ENCODE peak calls at places on chromosome 9, in eight cellular contexts. H is GM13976, D is astrocyte of the spinal cord, R is Peyer's patch, T is tibial artery, S is GM10248, G is GM13977, Q is neural crest cell. L is an unnamed sample.

GRCh38 chr9:135198889-135199288 is 111.4 kb downstream of the OLFM1 start:
- DNase-seq in H (no peak), D (no peak), R (no peak), T (no peak), S (no peak), G (no peak), Q (no peak), L (no peak)

GRCh38 chr9:93452710-93453046 is 703 bp downstream of the FAM120AOS start:
- DNase-seq in H (no peak), D (no peak), R (peak), T (no peak), S (no peak), G (no peak), Q (no peak), L (no peak)

GRCh38 chr9:74961496-74961895 is 8.8 kb upstream of the C9orf40 start:
- DNase-seq in H (no peak), D (no peak), R (no peak), T (no peak), S (no peak), G (no peak), Q (no peak), L (no peak)

GRCh38 chr9:132401791-132402190 is 4.8 kb downstream of the TTF1 start:
- DNase-seq in H (no peak), D (no peak), R (no peak), T (no peak), S (no peak), G (no peak), Q (no peak), L (no peak)

GRCh38 chr9:135326141-135326540 is 153.4 kb upstream of the PPP1R26 start:
- DNase-seq in H (peak), D (no peak), R (peak), T (no peak), S (no peak), G (no peak), Q (no peak), L (no peak)

GRCh38 chr9:18498947-18499585 is 25.1 kb downstream of the ADAMTSL1 start:
- DNase-seq in H (no peak), D (no peak), R (no peak), T (no peak), S (no peak), G (no peak), Q (no peak), L (no peak)

GRCh38 chr9:77927265-77927664 is 104.3 kb downstream of the GNAQ start:
- DNase-seq in H (no peak), D (peak), R (no peak), T (no peak), S (no peak), G (no peak), Q (no peak), L (no peak)

GRCh38 chr9:75699625-75700251 is 190.7 kb upstream of the PCSK5 start:
- DNase-seq in H (no peak), D (no peak), R (no peak), T (no peak), S (no peak), G (no peak), Q (no peak), L (no peak)

GRCh38 chr9:136170291-136170901 is 34.5 kb downstream of the LHX3 start:
- DNase-seq in H (peak), D (no peak), R (no peak), T (no peak), S (peak), G (peak), Q (peak), L (peak)

GRCh38 chr9:84169240-84169639 is 171.3 kb downstream of the SLC28A3 start:
- DNase-seq in H (no peak), D (peak), R (no peak), T (no peak), S (no peak), G (no peak), Q (no peak), L (no peak)

GRCh38 chr9:93591706-93592388 is 15.5 kb downstream of the PHF2 start:
- DNase-seq in H (peak), D (no peak), R (no peak), T (peak), S (no peak), G (no peak), Q (no peak), L (no peak)

GRCh38 chr9:7968642-7969041 is 169.1 kb upstream of the DMAC1 start:
- DNase-seq in H (no peak), D (no peak), R (no peak), T (no peak), S (no peak), G (no peak), Q (no peak), L (no peak)

GRCh38 chr9:138118601-138119071 is 241.1 kb downstream of the CACNA1B start:
- DNase-seq in H (no peak), D (no peak), R (peak), T (peak), S (no peak), G (no peak), Q (no peak), L (no peak)

GRCh38 chr9:8241201-8241600 is 441.6 kb upstream of the DMAC1 start:
- DNase-seq in H (no peak), D (no peak), R (no peak), T (no peak), S (no peak), G (no peak), Q (no peak), L (no peak)

GRCh38 chr9:19000133-19000532 is 32.9 kb downstream of the SAXO1 start:
- DNase-seq in H (no peak), D (no peak), R (no peak), T (no peak), S (no peak), G (no peak), Q (no peak), L (no peak)

GRCh38 chr9:135415586-135415985 is 64.0 kb upstream of the PPP1R26 start:
- DNase-seq in H (peak), D (no peak), R (no peak), T (peak), S (no peak), G (peak), Q (no peak), L (no peak)

GRCh38 chr9:71767421-71768321 is 642 bp downstream of the CEMIP2 start:
- DNase-seq in H (peak), D (no peak), R (peak), T (peak), S (no peak), G (no peak), Q (peak), L (no peak)

GRCh38 chr9:21060919-21061561 is 16.7 kb downstream of the IFNB1 start:
- DNase-seq in H (no peak), D (peak), R (no peak), T (no peak), S (no peak), G (no peak), Q (no peak), L (no peak)

GRCh38 chr9:21873540-21874221 is 71.2 kb downstream of the MTAP start:
- DNase-seq in H (no peak), D (peak), R (no peak), T (no peak), S (no peak), G (no peak), Q (no peak), L (no peak)

GRCh38 chr9:93947409-93948070 is 7.6 kb downstream of the BARX1 start:
- DNase-seq in H (no peak), D (no peak), R (no peak), T (no peak), S (no peak), G (no peak), Q (no peak), L (no peak)

GRCh38 chr9:137878146-137878941 is 762 bp downstream of the CACNA1B start:
- DNase-seq in H (peak), D (peak), R (peak), T (no peak), S (peak), G (peak), Q (peak), L (peak)

GRCh38 chr9:107142430-107142829 is 140.6 kb upstream of the RAD23B start:
- DNase-seq in H (no peak), D (no peak), R (no peak), T (no peak), S (no peak), G (no peak), Q (no peak), L (no peak)

GRCh38 chr9:129412814-129413536 is 207.9 kb downstream of the C9orf50 start:
- DNase-seq in H (peak), D (peak), R (no peak), T (peak), S (no peak), G (no peak), Q (no peak), L (no peak)

GRCh38 chr9:38057416-38058195 is 11.4 kb downstream of the SHB start:
- DNase-seq in H (no peak), D (no peak), R (no peak), T (no peak), S (no peak), G (no peak), Q (no peak), L (no peak)

GRCh38 chr9:110148384-110148783 is 59.6 kb downstream of the C9orf152 start:
- DNase-seq in H (peak), D (peak), R (no peak), T (no peak), S (peak), G (peak), Q (no peak), L (no peak)

GRCh38 chr9:78552802-78553201 is 255.9 kb downstream of the PSAT1 start:
- DNase-seq in H (no peak), D (no peak), R (no peak), T (no peak), S (no peak), G (no peak), Q (no peak), L (no peak)

GRCh38 chr9:26947736-26948135 is 694 bp upstream of the PLAA start:
- DNase-seq in H (no peak), D (no peak), R (no peak), T (no peak), S (no peak), G (no peak), Q (no peak), L (no peak)

GRCh38 chr9:71271602-71272001 is 150.2 kb upstream of the TRPM3 start:
- DNase-seq in H (no peak), D (no peak), R (no peak), T (no peak), S (no peak), G (no peak), Q (no peak), L (no peak)

GRCh38 chr9:33139421-33140228 is 27.5 kb downstream of the B4GALT1 start:
- DNase-seq in H (peak), D (peak), R (no peak), T (peak), S (no peak), G (no peak), Q (no peak), L (no peak)

GRCh38 chr9:21031091-21031817 is at the start of gene HACD4:
- DNase-seq in H (peak), D (peak), R (peak), T (peak), S (peak), G (peak), Q (peak), L (no peak)

GRCh38 chr9:694499-695154 is 146.9 kb upstream of the DMRT1 start:
- DNase-seq in H (no peak), D (peak), R (no peak), T (no peak), S (no peak), G (no peak), Q (no peak), L (no peak)

GRCh38 chr9:72937545-72937944 is 15.3 kb downstream of the ALDH1A1 start:
- DNase-seq in H (no peak), D (no peak), R (no peak), T (no peak), S (no peak), G (no peak), Q (no peak), L (no peak)

GRCh38 chr9:70382709-70383605 is 31.5 kb downstream of the KLF9 start:
- DNase-seq in H (no peak), D (no peak), R (no peak), T (no peak), S (no peak), G (no peak), Q (no peak), L (no peak)

GRCh38 chr9:75531588-75531987 is 358.9 kb upstream of the PCSK5 start:
- DNase-seq in H (no peak), D (no peak), R (no peak), T (no peak), S (no peak), G (no peak), Q (no peak), L (no peak)

GRCh38 chr9:35426627-35427026 is 63.3 kb upstream of the RUSC2 start:
- DNase-seq in H (no peak), D (no peak), R (no peak), T (no peak), S (no peak), G (no peak), Q (no peak), L (no peak)

GRCh38 chr9:132288371-132288770 is 66.4 kb downstream of the SETX start:
- DNase-seq in H (no peak), D (peak), R (no peak), T (no peak), S (no peak), G (no peak), Q (no peak), L (no peak)

GRCh38 chr9:129773262-129774048 is 20.6 kb upstream of the PTGES start:
- DNase-seq in H (no peak), D (peak), R (no peak), T (peak), S (no peak), G (no peak), Q (no peak), L (no peak)

GRCh38 chr9:77997611-77998349 is 33.8 kb downstream of the GNAQ start:
- DNase-seq in H (no peak), D (no peak), R (no peak), T (no peak), S (no peak), G (no peak), Q (no peak), L (no peak)

GRCh38 chr9:6692891-6693361 is 47.4 kb upstream of the GLDC start:
- DNase-seq in H (no peak), D (no peak), R (no peak), T (no peak), S (no peak), G (no peak), Q (no peak), L (no peak)

GRCh38 chr9:130058154-130058553 is 4.4 kb downstream of the GPR107 start:
- DNase-seq in H (no peak), D (no peak), R (no peak), T (no peak), S (no peak), G (no peak), Q (no peak), L (no peak)

GRCh38 chr9:128020692-128021091 is 39.9 kb upstream of the EEIG1 start:
- DNase-seq in H (no peak), D (no peak), R (no peak), T (no peak), S (peak), G (no peak), Q (no peak), L (no peak)
- TF ChIP-seq CTCF in H (peak), D (peak), R (no peak), T (no peak), S (no peak), G (peak), Q (peak), L (peak)

GRCh38 chr9:113705306-113705937 is 170.7 kb upstream of the ZNF618 start:
- DNase-seq in H (no peak), D (no peak), R (no peak), T (no peak), S (no peak), G (no peak), Q (no peak), L (no peak)
- TF ChIP-seq CTCF in H (no peak), D (no peak), R (no peak), T (no peak), S (no peak), G (no peak), Q (no peak), L (no peak)

DNA sequence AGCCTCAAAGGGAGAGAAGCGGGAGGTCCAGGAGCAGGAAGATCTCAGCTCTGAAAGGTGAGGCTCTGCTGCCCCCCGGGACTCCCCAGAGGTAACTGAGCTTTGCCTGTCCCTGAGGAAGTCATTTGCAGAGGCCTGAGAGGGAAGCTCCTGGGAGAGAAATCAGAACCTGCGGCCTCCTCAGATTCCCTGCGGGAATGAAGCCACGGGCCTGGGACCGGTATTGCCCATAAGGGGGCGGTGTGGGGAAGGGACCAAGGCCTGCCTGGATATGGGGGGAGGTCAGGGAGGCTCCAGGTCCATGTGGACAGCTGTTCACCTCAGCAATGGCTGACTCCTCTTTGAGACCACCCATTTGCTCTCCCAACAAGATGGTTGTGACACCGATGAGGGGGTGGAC is 1.3 kb downstream of the SPATA31E1 start:
- DNase-seq in H (no peak), D (no peak), R (peak), T (no peak), S (no peak), G (no peak), Q (no peak), L (no peak)
- TF ChIP-seq CTCF in H (no peak), D (peak), R (no peak), T (no peak), S (no peak), G (no peak), Q (no peak), L (no peak)

GRCh38 chr9:124037790-124038189 is 26.2 kb downstream of the LHX2 start:
- DNase-seq in H (no peak), D (no peak), R (no peak), T (no peak), S (no peak), G (peak), Q (no peak), L (no peak)

GRCh38 chr9:124040186-124040920 is 28.8 kb downstream of the LHX2 start:
- DNase-seq in H (no peak), D (peak), R (no peak), T (no peak), S (no peak), G (no peak), Q (no peak), L (no peak)

GRCh38 chr9:124038239-124038638 is 26.7 kb downstream of the LHX2 start:
- DNase-seq in H (no peak), D (no peak), R (no peak), T (no peak), S (no peak), G (no peak), Q (no peak), L (no peak)

GRCh38 chr9:124040935-124041816 is 29.6 kb downstream of the LHX2 start:
- DNase-seq in H (peak), D (no peak), R (peak), T (no peak), S (peak), G (peak), Q (peak), L (peak)

GRCh38 chr9:124038790-124039633 is 27.4 kb downstream of the LHX2 start:
- DNase-seq in H (no peak), D (no peak), R (no peak), T (no peak), S (no peak), G (no peak), Q (no peak), L (no peak)
- TF ChIP-seq CTCF in H (no peak), D (no peak), R (no peak), T (no peak), S (no peak), G (peak), Q (no peak), L (no peak)

DNA sequence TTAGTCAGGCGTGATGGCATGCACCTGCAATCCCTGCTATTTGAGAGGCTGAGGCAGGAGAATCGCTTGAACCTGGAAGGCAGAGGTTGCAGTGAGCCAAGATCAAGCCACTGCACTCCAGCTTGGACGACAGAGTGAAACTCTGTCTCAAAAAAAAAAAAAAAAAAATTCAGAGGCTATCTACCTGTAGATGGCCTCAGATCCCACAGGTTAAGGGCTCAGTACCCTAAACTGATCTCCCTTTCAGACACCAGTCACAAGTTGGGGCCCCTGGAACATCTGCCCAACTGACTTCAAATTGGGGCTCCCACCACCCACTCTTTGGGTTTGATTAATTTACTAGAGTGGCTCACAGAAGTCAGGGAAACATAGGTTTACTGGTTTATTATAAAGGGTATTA is 65.4 kb upstream of the ERCC6L2 start:
- DNase-seq in H (no peak), D (no peak), R (no peak), T (no peak), S (no peak), G (no peak), Q (no peak), L (no peak)
- TF ChIP-seq CTCF in H (no peak), D (no peak), R (no peak), T (no peak), S (peak), G (peak), Q (no peak), L (no peak)

DNA sequence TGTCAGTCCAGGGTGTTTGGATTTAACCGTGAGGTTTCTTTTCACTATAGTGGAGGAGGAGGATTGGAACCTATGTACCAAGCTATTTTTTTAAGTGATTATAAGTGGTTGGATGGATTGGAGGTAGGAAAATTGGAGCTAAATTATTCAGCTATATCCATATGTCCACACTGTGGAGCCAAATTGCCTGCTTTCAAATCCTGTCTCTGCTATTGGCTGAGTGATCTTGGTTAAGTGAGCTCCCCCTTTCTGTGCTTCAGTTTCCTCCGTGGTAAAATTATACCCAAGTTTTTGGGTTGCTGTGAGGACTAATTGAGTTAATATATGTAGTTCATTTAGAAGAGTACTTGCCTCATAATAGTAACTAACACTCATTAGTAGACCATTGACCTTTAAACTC is 2.5 kb downstream of the CENPP start:
- DNase-seq in H (peak), D (peak), R (no peak), T (no peak), S (peak), G (no peak), Q (no peak), L (no peak)
- TF ChIP-seq CTCF in H (peak), D (peak), R (no peak), T (no peak), S (peak), G (peak), Q (peak), L (peak)

GRCh38 chr9:101027733-101028345 is 688 bp upstream of the PLPPR1 start:
- DNase-seq in H (no peak), D (peak), R (no peak), T (no peak), S (no peak), G (no peak), Q (no peak), L (no peak)

GRCh38 chr9:101030022-101030391 is 1.5 kb downstream of the PLPPR1 start:
- DNase-seq in H (no peak), D (no peak), R (no peak), T (no peak), S (no peak), G (no peak), Q (no peak), L (no peak)

GRCh38 chr9:101029300-101030021 is 934 bp downstream of the PLPPR1 start:
- DNase-seq in H (no peak), D (no peak), R (no peak), T (no peak), S (no peak), G (no peak), Q (no peak), L (no peak)

GRCh38 chr9:101027246-101027645 is 1.3 kb upstream of the PLPPR1 start:
- DNase-seq in H (no peak), D (no peak), R (no peak), T (no peak), S (no peak), G (no peak), Q (no peak), L (no peak)

GRCh38 chr9:101028346-101029299 is at the start of gene PLPPR1:
- DNase-seq in H (peak), D (peak), R (peak), T (no peak), S (peak), G (no peak), Q (peak), L (peak)
- TF ChIP-seq CTCF in H (no peak), D (peak), R (no peak), T (no peak), S (no peak), G (no peak), Q (no peak), L (peak)

GRCh38 chr9:111925784-111926183 is 29.2 kb downstream of the UGCG start:
- DNase-seq in H (no peak), D (no peak), R (no peak), T (no peak), S (no peak), G (no peak), Q (no peak), L (no peak)

GRCh38 chr9:111926421-111926875 is 29.8 kb downstream of the UGCG start:
- DNase-seq in H (peak), D (peak), R (no peak), T (peak), S (peak), G (peak), Q (no peak), L (no peak)

GRCh38 chr9:111925017-111925770 is 28.6 kb downstream of the UGCG start:
- DNase-seq in H (no peak), D (no peak), R (no peak), T (no peak), S (no peak), G (no peak), Q (no peak), L (no peak)

GRCh38 chr9:111924281-111924680 is 27.7 kb downstream of the UGCG start:
- DNase-seq in H (no peak), D (no peak), R (no peak), T (no peak), S (no peak), G (no peak), Q (no peak), L (no peak)

GRCh38 chr9:111928342-111928720 is 31.7 kb downstream of the UGCG start:
- DNase-seq in H (no peak), D (peak), R (no peak), T (no peak), S (no peak), G (no peak), Q (no peak), L (no peak)
- TF ChIP-seq CTCF in H (no peak), D (no peak), R (no peak), T (no peak), S (no peak), G (no peak), Q (no peak), L (no peak)

L was measured in D721Med.